ENCODE peak calls at places on chromosomes 12 and 14, in nine cellular contexts. L is fibroblast of lung, Y is sigmoid colon, I is PC-9, T is heart left ventricle, G is A549, O is esophagus squamous epithelium, W is thoracic aorta, D is psoas muscle. R is an unnamed sample.

GRCh38 chr12:29611906-29612305 is 114.4 kb upstream of the OVCH1 start:
- DNase-seq in Y (no peak), I (no peak), L (peak; percentile 82), O (no peak), G (no peak), T (no peak), D (no peak), W (peak; percentile 17), R (no peak)

GRCh38 chr14:79111963-79112362 is 941.8 kb downstream of the NRXN3 start:
- DNase-seq in G (no peak), O (no peak), L (no peak), T (no peak), D (no peak), W (no peak), Y (no peak), I (no peak), R (no peak)

GRCh38 chr14:63891148-63891964 is 38.6 kb downstream of the SYNE2 start:
- DNase-seq in Y (no peak), G (no peak), D (no peak), L (peak; percentile 31), W (no peak), O (no peak), I (no peak), T (peak; percentile 55), R (no peak)

GRCh38 chr14:71438684-71439083 is 493.5 kb upstream of the RGS6 start:
- DNase-seq in L (peak; percentile 54), Y (no peak), G (no peak), O (no peak), W (no peak), T (no peak), D (no peak), I (no peak), R (no peak)

GRCh38 chr14:94597788-94598187 is 14.4 kb upstream of the SERPINA3 start:
- DNase-seq in T (no peak), O (no peak), I (no peak), G (no peak), D (no peak), Y (no peak), W (no peak), L (no peak), R (no peak)

GRCh38 chr12:79143803-79144202 is 279.2 kb downstream of the SYT1 start:
- DNase-seq in O (no peak), I (no peak), D (no peak), L (no peak), T (no peak), W (no peak), Y (no peak), G (no peak), R (no peak)

GRCh38 chr14:76686646-76687045 is 74.6 kb upstream of the VASH1 start:
- DNase-seq in T (no peak), I (no peak), D (no peak), L (no peak), G (no peak), W (no peak), Y (no peak), O (no peak), R (no peak)

GRCh38 chr12:92337128-92337527 is 191.5 kb upstream of the BTG1 start:
- DNase-seq in W (no peak), O (no peak), T (no peak), I (no peak), D (no peak), L (no peak), G (no peak), Y (no peak), R (no peak)

GRCh38 chr12:122064780-122065588 is 13.6 kb upstream of the MLXIP start:
- DNase-seq in G (no peak), O (no peak), W (no peak), D (peak; percentile 67), I (peak; percentile 67), T (peak; percentile 64), L (peak; percentile 81), Y (peak; percentile 85), R (peak; percentile 85)

GRCh38 chr14:80847093-80847492 is 94.4 kb downstream of the CEP128 start:
- DNase-seq in I (no peak), T (no peak), W (no peak), G (no peak), L (no peak), O (no peak), D (no peak), Y (no peak), R (no peak)

GRCh38 chr12:105445261-105446015 is 114.9 kb downstream of the C12orf75 start:
- DNase-seq in L (no peak), G (no peak), Y (no peak), O (no peak), W (no peak), T (no peak), I (no peak), D (no peak), R (no peak)

GRCh38 chr14:83923836-83924235 is 1606.1 kb upstream of the FLRT2 start:
- DNase-seq in I (no peak), G (no peak), T (no peak), W (no peak), D (no peak), Y (no peak), L (no peak), O (no peak), R (no peak)

GRCh38 chr14:91184559-91184958 is 59.9 kb downstream of the GPR68 start:
- DNase-seq in O (no peak), D (no peak), Y (no peak), G (no peak), T (no peak), W (no peak), L (no peak), I (no peak), R (no peak)

DNA sequence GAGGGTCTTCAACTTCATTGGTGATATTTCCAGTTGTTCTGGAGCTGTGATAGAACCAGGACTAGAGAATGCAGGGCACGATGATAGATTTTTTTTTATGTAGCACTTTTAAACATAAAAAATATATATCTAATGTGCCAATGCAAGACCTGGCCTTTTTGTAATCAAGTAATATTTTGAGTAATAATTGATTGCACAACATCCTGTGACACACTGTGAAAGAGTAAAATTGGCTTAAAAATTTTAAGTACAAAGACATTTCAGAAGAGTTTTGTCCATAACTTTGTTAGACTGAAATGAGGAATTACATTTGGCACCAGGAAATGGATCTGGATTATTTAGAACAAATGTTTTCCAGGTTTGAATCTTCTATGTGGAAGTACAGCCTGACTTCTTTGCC is 22.1 kb downstream of the PRKCH start:
- DNase-seq in D (no peak), I (no peak), Y (no peak), L (peak; percentile 12), W (no peak), G (no peak), O (no peak), T (no peak), R (no peak)
- H3K4me3 ChIP-seq in D (no peak overlapping the region), I (no peak overlapping the region), Y (no peak overlapping the region), L (no peak overlapping the region), W (no peak overlapping the region), G (no peak overlapping the region), O (no peak overlapping the region), T (no peak overlapping the region), R (no peak overlapping the region)

GRCh38 chr12:124762791-124763593 is 100.7 kb downstream of the SCARB1 start:
- DNase-seq in L (no peak), T (no peak), O (no peak), G (no peak), I (no peak), D (no peak), W (no peak), Y (no peak), R (no peak)
- H3K4me1 ChIP-seq in L (peaks cover 6% of the 10 kb centered on the region), T (peaks cover 56% of the 10 kb centered on the region), O (peaks cover 16% of the 10 kb centered on the region), G (peaks cover 22% of the 10 kb centered on the region), I (no peaks in the 10 kb centered on the region), D (peaks cover 31% of the 10 kb centered on the region), W (peaks cover 24% of the 10 kb centered on the region), Y (peaks cover 66% of the 10 kb centered on the region), R (peaks cover 4% of the 10 kb centered on the region)

GRCh38 chr12:16618256-16618655 is 12.3 kb upstream of the LMO3 start:
- DNase-seq in L (no peak), Y (no peak), G (no peak), O (no peak), T (no peak), D (no peak), I (no peak), W (no peak), R (no peak)

GRCh38 chr12:16619537-16619936 is 13.6 kb upstream of the LMO3 start:
- DNase-seq in I (no peak), L (no peak), W (no peak), T (no peak), G (no peak), Y (no peak), O (no peak), D (no peak), R (no peak)

GRCh38 chr12:16626991-16627390 is 21.0 kb upstream of the LMO3 start:
- DNase-seq in I (no peak), G (no peak), D (no peak), W (no peak), T (no peak), O (no peak), L (no peak), Y (no peak), R (no peak)

GRCh38 chr12:16622315-16622714 is 16.4 kb upstream of the LMO3 start:
- DNase-seq in W (no peak), O (no peak), Y (no peak), T (no peak), L (no peak), D (no peak), G (no peak), I (no peak), R (no peak)
- TF ChIP-seq CTCF in W (no peak), O (no peak), Y (no peak), T (no peak), L (no peak), D (no peak), G (no peak), I (no peak), R (no peak)

GRCh38 chr14:73744874-73745529 is 30.8 kb upstream of the PNMA1 start:
- DNase-seq in I (peak; percentile 88), D (no peak), Y (peak; percentile 70), T (no peak), O (no peak), G (no peak), W (no peak), L (no peak), R (no peak)

GRCh38 chr14:73742520-73743238 is 28.5 kb upstream of the PNMA1 start:
- DNase-seq in L (no peak), D (no peak), W (no peak), T (no peak), O (no peak), I (no peak), G (no peak), Y (no peak), R (no peak)

GRCh38 chr14:73744175-73744867 is 30.1 kb upstream of the PNMA1 start:
- DNase-seq in Y (no peak), D (no peak), I (no peak), G (no peak), T (no peak), L (no peak), W (no peak), O (no peak), R (no peak)

GRCh38 chr14:73741876-73742519 is 27.8 kb upstream of the PNMA1 start:
- DNase-seq in I (no peak), G (no peak), W (no peak), O (no peak), Y (peak; percentile 70), T (peak; percentile 34), D (no peak), L (no peak), R (no peak)

GRCh38 chr14:73743431-73743931 is 29.3 kb upstream of the PNMA1 start:
- DNase-seq in Y (peak; percentile 85), W (no peak), I (no peak), T (peak; percentile 73), G (no peak), D (peak; percentile 65), O (no peak), L (no peak), R (no peak)
- H3K4me3 ChIP-seq in Y (no peak overlapping the region), W (peak overlapping the region; percentile 2), I (no peak overlapping the region), T (no peak overlapping the region), G (no peak overlapping the region), D (no peak overlapping the region), O (no peak overlapping the region), L (no peak overlapping the region), R (no peak overlapping the region)

GRCh38 chr12:108559748-108560147 is 1.2 kb downstream of the SART3 start:
- DNase-seq in Y (no peak), I (no peak), O (no peak), D (no peak), G (no peak), T (no peak), L (no peak), W (no peak), R (no peak)
- H3K4me1 ChIP-seq in Y (peaks cover 75% of the 10 kb centered on the region), I (peaks cover 15% of the 10 kb centered on the region), O (peaks cover 24% of the 10 kb centered on the region), D (peaks cover 59% of the 10 kb centered on the region), G (peaks cover 23% of the 10 kb centered on the region), T (peaks cover 74% of the 10 kb centered on the region), L (peaks cover 10% of the 10 kb centered on the region), W (peaks cover 27% of the 10 kb centered on the region), R (peaks cover 11% of the 10 kb centered on the region)